ENCODE peak calls at places on chromosomes 11 and 22, in four cellular contexts. One of them, this sample, is unnamed.

GRCh38 chr22:17120281-17120680 is 879 bp downstream of the TMEM121B start:
- DNase-seq in thoracic aorta: no peak
- DNase-seq in MM.1S: peak
- DNase-seq in Peyer's patch: no peak
- DNase-seq in this sample: no peak

GRCh38 chr11:3684129-3684685 is 13.0 kb upstream of the CHRNA10 start:
- DNase-seq in thoracic aorta: no peak
- DNase-seq in MM.1S: no peak
- DNase-seq in Peyer's patch: no peak
- DNase-seq in this sample: no peak

GRCh38 chr11:6576471-6577373 is 26.7 kb downstream of the RRP8 start:
- DNase-seq in thoracic aorta: no peak
- DNase-seq in MM.1S: no peak
- DNase-seq in Peyer's patch: no peak
- DNase-seq in this sample: peak

GRCh38 chr22:30411780-30412179 is 13.8 kb upstream of the MTFP1 start:
- DNase-seq in thoracic aorta: no peak
- DNase-seq in MM.1S: no peak
- DNase-seq in Peyer's patch: no peak
- DNase-seq in this sample: no peak

GRCh38 chr22:47035443-47035881 is 273.0 kb downstream of the TBC1D22A start:
- DNase-seq in thoracic aorta: no peak
- DNase-seq in MM.1S: no peak
- DNase-seq in Peyer's patch: no peak
- DNase-seq in this sample: no peak

GRCh38 chr11:63491614-63492372 is 826 bp upstream of the PLAAT5 start:
- DNase-seq in thoracic aorta: no peak
- DNase-seq in MM.1S: no peak
- DNase-seq in Peyer's patch: no peak
- DNase-seq in this sample: no peak

GRCh38 chr22:25365491-25366261 is 146.2 kb downstream of the CRYBB2 start:
- DNase-seq in thoracic aorta: no peak
- DNase-seq in MM.1S: no peak
- DNase-seq in Peyer's patch: no peak
- DNase-seq in this sample: no peak

GRCh38 chr22:17795661-17796548 is 21.6 kb upstream of the BID start:
- DNase-seq in thoracic aorta: no peak
- DNase-seq in MM.1S: no peak
- DNase-seq in Peyer's patch: peak
- DNase-seq in this sample: no peak

GRCh38 chr11:73321342-73322110 is 13.4 kb downstream of the ARHGEF17 start:
- DNase-seq in thoracic aorta: no peak
- DNase-seq in MM.1S: no peak
- DNase-seq in Peyer's patch: peak
- DNase-seq in this sample: no peak

GRCh38 chr11:105297463-105297862 is 157.9 kb upstream of the CARD18 start:
- DNase-seq in thoracic aorta: no peak
- DNase-seq in MM.1S: no peak
- DNase-seq in Peyer's patch: no peak
- DNase-seq in this sample: peak

GRCh38 chr22:49992921-49993648 is 19.5 kb downstream of the IL17REL start:
- DNase-seq in thoracic aorta: peak
- DNase-seq in MM.1S: peak
- DNase-seq in Peyer's patch: peak
- DNase-seq in this sample: no peak

GRCh38 chr11:106152013-106152412 is 74.6 kb downstream of the AASDHPPT start:
- DNase-seq in thoracic aorta: no peak
- DNase-seq in MM.1S: no peak
- DNase-seq in Peyer's patch: no peak
- DNase-seq in this sample: peak

GRCh38 chr11:103924166-103925013 is 112.0 kb upstream of the DDI1 start:
- DNase-seq in thoracic aorta: no peak
- DNase-seq in MM.1S: peak
- DNase-seq in Peyer's patch: no peak
- DNase-seq in this sample: no peak

GRCh38 chr11:74123008-74123448 is 47.8 kb downstream of the C2CD3 start:
- DNase-seq in thoracic aorta: no peak
- DNase-seq in MM.1S: no peak
- DNase-seq in Peyer's patch: no peak
- DNase-seq in this sample: no peak

GRCh38 chr11:46603704-46604308 is 10.0 kb upstream of the AMBRA1 start:
- DNase-seq in thoracic aorta: no peak
- DNase-seq in MM.1S: no peak
- DNase-seq in Peyer's patch: no peak
- DNase-seq in this sample: no peak

GRCh38 chr11:44702897-44703296 is 23.9 kb upstream of the TSPAN18 start:
- DNase-seq in thoracic aorta: no peak
- DNase-seq in MM.1S: no peak
- DNase-seq in Peyer's patch: no peak
- DNase-seq in this sample: no peak

GRCh38 chr11:62030071-62030684 is 62.7 kb upstream of the FTH1 start:
- DNase-seq in thoracic aorta: no peak
- DNase-seq in MM.1S: no peak
- DNase-seq in Peyer's patch: no peak
- DNase-seq in this sample: no peak

GRCh38 chr11:71499546-71499945 is 27.5 kb upstream of the KRTAP5-7 start:
- DNase-seq in thoracic aorta: no peak
- DNase-seq in MM.1S: no peak
- DNase-seq in Peyer's patch: no peak
- DNase-seq in this sample: no peak

GRCh38 chr11:126267650-126268049 is 1.0 kb downstream of the SRPRA start:
- DNase-seq in thoracic aorta: no peak
- DNase-seq in MM.1S: no peak
- DNase-seq in Peyer's patch: no peak
- DNase-seq in this sample: no peak

GRCh38 chr22:21650823-21651520 is 8.9 kb downstream of the SDF2L1 start:
- DNase-seq in thoracic aorta: no peak
- DNase-seq in MM.1S: no peak
- DNase-seq in Peyer's patch: no peak
- DNase-seq in this sample: no peak
- H3K4me3 ChIP-seq in thoracic aorta: peak
- H3K4me3 ChIP-seq in MM.1S: peak
- H3K4me3 ChIP-seq in Peyer's patch: peak
- H3K4me3 ChIP-seq in this sample: peak

DNA sequence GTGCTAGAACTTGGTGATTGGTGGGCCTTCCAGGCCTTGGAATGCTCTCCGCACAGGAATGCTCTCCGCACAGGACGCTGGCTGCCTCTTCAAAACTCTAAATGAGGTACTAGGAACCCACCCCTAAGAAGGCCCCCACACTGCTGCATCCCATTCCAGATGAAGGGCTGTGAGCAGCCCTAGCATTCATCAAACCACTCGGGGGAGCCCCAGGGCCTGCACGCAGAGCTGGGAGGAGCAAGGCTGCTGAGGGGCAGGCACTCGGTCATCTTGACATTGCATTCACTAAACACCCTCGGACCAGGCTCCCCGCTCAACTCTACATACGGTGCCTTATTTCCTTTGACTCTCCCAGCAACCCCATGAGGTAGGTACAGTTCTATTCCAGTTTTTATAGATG is 49.2 kb upstream of the EMID1 start:
- DNase-seq in thoracic aorta: no peak
- DNase-seq in MM.1S: no peak
- DNase-seq in Peyer's patch: no peak
- DNase-seq in this sample: no peak
- TF ChIP-seq CTCF in thoracic aorta: no peak
- TF ChIP-seq CTCF in MM.1S: no peak
- TF ChIP-seq CTCF in Peyer's patch: no peak
- TF ChIP-seq CTCF in this sample: peak

GRCh38 chr11:65304613-65305012 is 10.1 kb upstream of the CDC42EP2 start:
- DNase-seq in thoracic aorta: no peak
- DNase-seq in MM.1S: no peak
- DNase-seq in Peyer's patch: no peak
- DNase-seq in this sample: no peak

GRCh38 chr11:65304110-65304509 is 10.6 kb upstream of the CDC42EP2 start:
- DNase-seq in thoracic aorta: no peak
- DNase-seq in MM.1S: no peak
- DNase-seq in Peyer's patch: no peak
- DNase-seq in this sample: no peak

GRCh38 chr11:65300621-65301290 is 13.9 kb upstream of the CDC42EP2 start:
- DNase-seq in thoracic aorta: no peak
- DNase-seq in MM.1S: no peak
- DNase-seq in Peyer's patch: no peak
- DNase-seq in this sample: no peak

GRCh38 chr11:65303542-65303941 is 11.1 kb upstream of the CDC42EP2 start:
- DNase-seq in thoracic aorta: no peak
- DNase-seq in MM.1S: no peak
- DNase-seq in Peyer's patch: no peak
- DNase-seq in this sample: no peak

GRCh38 chr11:65301491-65302329 is 13.0 kb upstream of the CDC42EP2 start:
- DNase-seq in thoracic aorta: no peak
- DNase-seq in MM.1S: no peak
- DNase-seq in Peyer's patch: no peak
- DNase-seq in this sample: no peak
- H3K4me3 ChIP-seq in thoracic aorta: no peak
- H3K4me3 ChIP-seq in MM.1S: no peak
- H3K4me3 ChIP-seq in Peyer's patch: no peak
- H3K4me3 ChIP-seq in this sample: no peak

GRCh38 chr22:33747029-33747428 is 173.2 kb downstream of the LARGE1 start:
- DNase-seq in thoracic aorta: no peak
- DNase-seq in MM.1S: no peak
- DNase-seq in Peyer's patch: no peak
- DNase-seq in this sample: no peak

GRCh38 chr22:33743756-33744155 is 176.5 kb downstream of the LARGE1 start:
- DNase-seq in thoracic aorta: no peak
- DNase-seq in MM.1S: no peak
- DNase-seq in Peyer's patch: no peak
- DNase-seq in this sample: no peak

GRCh38 chr22:33748714-33749113 is 171.6 kb downstream of the LARGE1 start:
- DNase-seq in thoracic aorta: no peak
- DNase-seq in MM.1S: no peak
- DNase-seq in Peyer's patch: no peak
- DNase-seq in this sample: no peak

GRCh38 chr22:33747576-33748180 is 172.6 kb downstream of the LARGE1 start:
- DNase-seq in thoracic aorta: no peak
- DNase-seq in MM.1S: peak
- DNase-seq in Peyer's patch: no peak
- DNase-seq in this sample: no peak

DNA sequence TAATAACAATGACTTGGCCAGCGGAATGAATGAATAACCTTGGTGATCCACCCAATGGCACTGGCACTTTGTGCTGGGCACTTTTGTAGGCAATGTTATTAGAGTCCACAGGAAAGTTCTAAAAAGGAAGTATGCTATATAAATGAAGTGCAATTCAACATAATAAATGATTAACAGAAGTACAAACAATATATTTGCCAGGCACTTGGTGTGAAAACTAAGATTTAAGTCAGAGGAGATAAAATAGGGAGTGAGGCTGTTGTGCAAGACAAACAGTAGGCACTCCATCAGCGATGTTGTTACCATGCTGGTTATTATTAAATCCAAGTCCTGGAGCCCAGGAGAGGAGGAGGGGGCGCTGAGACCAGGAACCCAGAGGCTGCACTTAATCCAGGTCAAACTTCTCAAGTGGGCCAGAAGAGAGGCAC is 173.8 kb downstream of the LARGE1 start:
- DNase-seq in thoracic aorta: no peak
- DNase-seq in MM.1S: no peak
- DNase-seq in Peyer's patch: no peak
- DNase-seq in this sample: no peak
- TF ChIP-seq CTCF in thoracic aorta: no peak
- TF ChIP-seq CTCF in MM.1S: no peak
- TF ChIP-seq CTCF in Peyer's patch: no peak
- TF ChIP-seq CTCF in this sample: no peak

DNA sequence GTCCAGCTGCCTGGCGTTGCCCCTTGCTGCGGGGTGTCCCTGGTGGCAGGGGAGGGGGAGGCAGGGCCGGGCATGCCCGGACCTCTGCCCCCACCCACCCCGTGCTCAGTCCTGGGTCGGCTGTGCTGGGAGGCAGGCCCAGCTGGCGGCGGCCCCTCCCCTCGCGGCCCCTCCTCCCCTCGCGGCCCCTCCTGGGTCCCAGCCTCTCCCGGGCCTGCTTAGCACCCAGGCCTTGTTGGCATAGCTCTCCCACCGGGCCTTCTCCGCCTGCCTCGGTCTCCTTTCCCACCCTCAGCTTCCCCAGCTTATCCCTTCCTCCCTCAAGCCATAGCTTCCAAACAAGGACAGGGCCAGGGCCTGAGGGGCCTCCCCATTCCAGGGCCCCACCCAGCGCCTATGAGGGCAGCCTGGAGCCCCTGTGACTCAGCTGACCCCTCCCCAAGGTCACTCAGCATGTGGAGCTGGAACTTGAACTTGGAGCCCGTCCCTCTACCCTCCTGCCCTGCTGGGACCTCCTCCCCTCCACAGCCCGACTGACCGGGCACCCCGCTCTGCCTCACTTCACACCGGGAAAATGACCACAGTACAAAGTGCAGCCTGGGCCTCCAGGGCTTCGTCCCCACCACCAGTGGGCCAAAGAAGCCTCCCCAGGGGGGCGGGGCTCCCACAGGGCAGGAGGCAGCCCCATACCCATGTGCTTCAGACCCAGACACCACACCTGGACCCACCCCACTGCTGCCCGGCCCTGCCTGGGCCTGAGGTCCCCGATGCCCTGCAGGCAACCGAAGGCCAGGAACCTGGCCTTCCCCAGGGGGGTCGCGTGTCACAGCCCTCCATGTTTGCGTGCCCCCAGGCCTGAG is 1.2 kb downstream of the EPS8L2 start:
- DNase-seq in thoracic aorta: no peak
- DNase-seq in MM.1S: no peak
- DNase-seq in Peyer's patch: no peak
- DNase-seq in this sample: no peak
- H3K4me3 ChIP-seq in thoracic aorta: peak
- H3K4me3 ChIP-seq in MM.1S: no peak
- H3K4me3 ChIP-seq in Peyer's patch: peak
- H3K4me3 ChIP-seq in this sample: peak

GRCh38 chr22:43681724-43682360 is 130.3 kb downstream of the EFCAB6 start:
- DNase-seq in thoracic aorta: no peak
- DNase-seq in MM.1S: no peak
- DNase-seq in Peyer's patch: no peak
- DNase-seq in this sample: no peak
- TF ChIP-seq CTCF in thoracic aorta: no peak
- TF ChIP-seq CTCF in MM.1S: no peak
- TF ChIP-seq CTCF in Peyer's patch: no peak
- TF ChIP-seq CTCF in this sample: no peak

DNA sequence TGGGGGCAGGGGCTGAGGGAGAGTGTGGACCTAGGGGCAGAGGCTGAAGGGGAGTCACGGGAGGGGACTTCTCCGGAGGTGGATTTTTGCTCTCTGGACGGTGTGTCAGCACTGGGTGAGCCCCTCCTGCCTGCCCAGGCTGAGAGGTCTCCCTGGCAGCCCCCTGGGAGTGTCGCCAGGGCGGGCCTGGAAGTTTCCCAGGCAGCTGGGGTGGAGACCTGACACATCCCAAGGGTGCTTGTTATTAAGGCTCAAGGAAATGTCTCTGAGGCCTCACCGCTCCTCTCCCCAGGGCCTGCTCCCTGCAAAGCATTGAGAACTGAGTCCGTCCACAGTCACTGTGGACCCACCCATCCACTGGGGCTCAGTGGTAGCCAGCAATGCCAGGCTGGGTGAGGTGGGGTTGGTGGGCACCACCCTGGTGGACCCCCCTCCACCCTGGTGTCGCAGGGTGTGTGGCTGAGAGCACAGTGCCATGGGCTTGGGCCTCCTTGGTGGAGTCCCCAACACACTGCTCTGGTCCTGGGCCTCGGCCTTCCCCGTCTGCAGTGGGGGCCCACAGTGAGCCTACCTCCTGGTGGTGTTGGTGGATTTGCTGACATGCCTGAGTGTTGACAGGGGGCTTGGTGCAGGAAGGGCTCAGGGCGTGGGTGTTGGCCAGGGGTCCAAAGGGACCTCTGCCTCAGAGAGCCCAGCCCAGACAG is 2.5 kb downstream of the CD81 start:
- DNase-seq in thoracic aorta: no peak
- DNase-seq in MM.1S: no peak
- DNase-seq in Peyer's patch: no peak
- DNase-seq in this sample: no peak
- H3K4me3 ChIP-seq in thoracic aorta: peak
- H3K4me3 ChIP-seq in MM.1S: no peak
- H3K4me3 ChIP-seq in Peyer's patch: no peak
- H3K4me3 ChIP-seq in this sample: peak